ENCODE peak calls at places on chromosome 13, in eight cellular contexts. Q, J, H, O, D, W, P and K are unnamed samples.

GRCh38 chr13:22828081-22828480 is 352.7 kb upstream of the SGCG start:
- DNase-seq in P (no peak), J (no peak), W (no peak), O (no peak), Q (no peak), H (no peak), D (no peak), K (no peak)

GRCh38 chr13:29993196-29993595 is 142.8 kb upstream of the UBL3 start:
- DNase-seq in P (no peak), O (no peak), J (no peak), Q (no peak), D (no peak), H (no peak), W (no peak), K (no peak)

GRCh38 chr13:49679244-49679643 is 12.0 kb downstream of the EBPL start:
- DNase-seq in H (no peak), Q (no peak), J (no peak), P (no peak), D (no peak), O (no peak), W (no peak), K (no peak)

GRCh38 chr13:73781384-73781783 is 352.8 kb downstream of the KLF12 start:
- DNase-seq in Q (no peak), D (no peak), J (no peak), O (no peak), P (no peak), W (no peak), H (no peak), K (no peak)

GRCh38 chr13:100338265-100338664 is 249.4 kb downstream of the PCCA start:
- DNase-seq in W (no peak), J (no peak), O (no peak), Q (no peak), D (no peak), H (no peak), P (no peak), K (no peak)

GRCh38 chr13:85853901-85854663 is 54.9 kb upstream of the SLITRK6 start:
- DNase-seq in H (no peak), J (no peak), P (no peak), O (no peak), Q (no peak), D (no peak), W (no peak), K (no peak)

GRCh38 chr13:100694722-100695644 is 20.4 kb upstream of the TMTC4 start:
- DNase-seq in H (no peak), W (peak), D (no peak), Q (peak), O (no peak), J (no peak), P (no peak), K (no peak)

GRCh38 chr13:75670496-75670895 is 34.4 kb downstream of the LMO7 start:
- DNase-seq in J (no peak), W (peak), P (no peak), D (no peak), Q (no peak), O (no peak), H (no peak), K (no peak)

GRCh38 chr13:21671793-21672680 is 1.2 kb downstream of the FGF9 start:
- DNase-seq in J (no peak), P (peak), W (no peak), H (no peak), D (no peak), O (no peak), Q (no peak), K (no peak)

GRCh38 chr13:95474992-95475391 is 77.5 kb upstream of the CLDN10 start:
- DNase-seq in Q (no peak), W (no peak), H (no peak), J (no peak), O (no peak), P (no peak), D (no peak), K (no peak)

GRCh38 chr13:49996166-49996915 is 501 bp upstream of the TRIM13 start:
- DNase-seq in J (peak), O (peak), D (peak), W (peak), H (peak), Q (peak), P (peak), K (peak)

GRCh38 chr13:33286143-33286542 is 588 bp upstream of the STARD13 start:
- DNase-seq in W (no peak), O (no peak), Q (no peak), D (no peak), H (no peak), P (no peak), J (no peak), K (no peak)

GRCh38 chr13:80040219-80040976 is 300.5 kb downstream of the SPRY2 start:
- DNase-seq in H (no peak), O (no peak), Q (no peak), P (no peak), W (peak), D (no peak), J (no peak), K (no peak)

GRCh38 chr13:95496485-95496884 is 56.0 kb upstream of the CLDN10 start:
- DNase-seq in Q (no peak), W (no peak), J (no peak), D (no peak), P (no peak), H (no peak), O (no peak), K (no peak)

GRCh38 chr13:47226516-47226915 is 329.7 kb upstream of the HTR2A start:
- DNase-seq in P (no peak), H (no peak), J (no peak), W (no peak), Q (no peak), O (no peak), D (no peak), K (no peak)

GRCh38 chr13:105979586-105979985 is 555.9 kb downstream of the EFNB2 start:
- DNase-seq in J (no peak), H (peak), Q (peak), P (no peak), O (no peak), W (no peak), D (no peak), K (no peak)

GRCh38 chr13:110137677-110138008 is 169.3 kb downstream of the COL4A1 start:
- DNase-seq in O (peak), W (no peak), H (peak), Q (peak), J (no peak), P (peak), D (peak), K (no peak)

GRCh38 chr13:20482818-20483217 is 42.8 kb downstream of the CRYL1 start:
- DNase-seq in O (no peak), J (no peak), W (no peak), Q (no peak), D (no peak), H (no peak), P (no peak), K (no peak)

GRCh38 chr13:43915451-43915850 is 35.7 kb downstream of the LACC1 start:
- DNase-seq in O (no peak), Q (no peak), D (no peak), H (no peak), W (peak), P (no peak), J (no peak), K (no peak)

GRCh38 chr13:37869756-37870488 is at the start of gene TRPC4:
- DNase-seq in P (peak), O (peak), Q (peak), J (no peak), D (peak), H (peak), W (peak), K (peak)